ENCODE peak calls at places on chromosome 10, in ten cellular contexts. Q is AG09319; R is GDM1; I is activated T-cell treated with anti-CD3 and anti-CD28 coated beads, Interleukin-2, amount 50 U/mL, for 24 hours; U is CD8-positive, alpha-beta T cell; D is NK-92 treated with Interleukin-12 subunit alpha and Interleukin-12 subunit beta, amount 100 ng/mL, for 24 hours; H is endothelial cell; C is stimulated activated naive B cell treated with anti-CD40 and anti-IgM and Interleukin-4, amounts not matched to agents 10 μg/mL and 1 μg/mL and 100 μg/mL, for 72 hours; G is T follicular helper cell; B is foreskin fibroblast. T is an unnamed sample.

GRCh38 chr10:16717617-16718395 is 99.4 kb downstream of the RSU1 start:
- DNase-seq in Q (peak; percentile 49), R (no peak), I (no peak), U (no peak), D (no peak), H (no peak), C (no peak), G (no peak), B (no peak), T (peak; percentile 80)

GRCh38 chr10:72173267-72173634 is 42.6 kb upstream of the ANAPC16 start:
- DNase-seq in Q (no peak), R (no peak), I (no peak), U (no peak), D (no peak), H (no peak), C (no peak), G (no peak), B (no peak), T (no peak)

GRCh38 chr10:102675887-102676616 is 31.8 kb downstream of the TRIM8 start:
- DNase-seq in Q (peak; percentile 88), R (peak; percentile 21), I (peak; percentile 24), U (no peak), D (no peak), H (no peak), C (peak; percentile 53), G (no peak), B (peak; percentile 87), T (peak; percentile 98)

GRCh38 chr10:95501203-95502094 is 59.7 kb downstream of the SORBS1 start:
- DNase-seq in Q (no peak), R (no peak), I (no peak), U (no peak), D (no peak), H (no peak), C (no peak), G (no peak), B (no peak), T (no peak)

GRCh38 chr10:64148597-64148996 is 627.4 kb downstream of the REEP3 start:
- DNase-seq in Q (no peak), R (no peak), I (no peak), U (no peak), D (no peak), H (no peak), C (no peak), G (no peak), B (no peak), T (no peak)

GRCh38 chr10:43125274-43125845 is 12.9 kb upstream of the CSGALNACT2 start:
- DNase-seq in Q (no peak), R (no peak), I (no peak), U (no peak), D (no peak), H (peak; percentile 1), C (no peak), G (no peak), B (no peak), T (no peak)

GRCh38 chr10:79101560-79101971 is 32.8 kb downstream of the ZMIZ1 start:
- DNase-seq in Q (no peak), R (no peak), I (no peak), U (no peak), D (no peak), H (no peak), C (no peak), G (no peak), B (no peak), T (no peak)

GRCh38 chr10:33463011-33463410 is 128.5 kb upstream of the NRP1 start:
- DNase-seq in Q (no peak), R (no peak), I (no peak), U (no peak), D (no peak), H (no peak), C (no peak), G (no peak), B (no peak), T (no peak)

GRCh38 chr10:29304259-29305030 is 15.6 kb downstream of the LYZL1 start:
- DNase-seq in Q (peak; percentile 32), R (peak; percentile 41), I (peak; percentile 32), U (no peak), D (no peak), H (peak; percentile 65), C (peak; percentile 11), G (no peak), B (peak; percentile 39), T (peak; percentile 80)

GRCh38 chr10:12414278-12414988 is 65.1 kb downstream of the CAMK1D start:
- DNase-seq in Q (no peak), R (no peak), I (no peak), U (no peak), D (no peak), H (no peak), C (no peak), G (no peak), B (no peak), T (peak; percentile 86)

GRCh38 chr10:79948976-79949722 is at the start of gene SFTPD:
- DNase-seq in Q (no peak), R (no peak), I (no peak), U (no peak), D (no peak), H (no peak), C (no peak), G (no peak), B (no peak), T (no peak)

GRCh38 chr10:1057106-1057657 is 997 bp downstream of the WDR37 start:
- DNase-seq in Q (no peak), R (peak; percentile 28), I (no peak), U (no peak), D (no peak), H (peak; percentile 41), C (no peak), G (no peak), B (no peak), T (no peak)

GRCh38 chr10:26556756-26557640 is 118.9 kb downstream of the APBB1IP start:
- DNase-seq in Q (peak; percentile 43), R (no peak), I (no peak), U (peak; percentile 5), D (no peak), H (peak; percentile 28), C (no peak), G (peak; percentile 6), B (peak; percentile 5), T (peak; percentile 48)

GRCh38 chr10:71975891-71976725 is 11.9 kb downstream of the CHST3 start:
- DNase-seq in Q (no peak), R (no peak), I (no peak), U (no peak), D (no peak), H (no peak), C (no peak), G (no peak), B (peak; percentile 94), T (peak; percentile 84)

GRCh38 chr10:73647211-73647874 is 6.1 kb upstream of the MYOZ1 start:
- DNase-seq in Q (no peak), R (no peak), I (peak; percentile 66), U (no peak), D (no peak), H (peak; percentile 63), C (no peak), G (no peak), B (peak; percentile 26), T (peak; percentile 40)